ENCODE peak calls at places on chromosomes 3 and 15, in seven cellular contexts. One of them, this sample, is unnamed.

GRCh38 chr15:87981969-87982368 is 274.6 kb downstream of the NTRK3 start:
- DNase-seq in Panc1: no peak
- DNase-seq in MCF 10A: no peak
- DNase-seq in AG04449: no peak
- DNase-seq in choroid plexus epithelial cell: no peak
- DNase-seq in HFF-Myc: no peak
- DNase-seq in cardiac fibroblast: no peak
- DNase-seq in this sample: no peak

GRCh38 chr3:46982581-46982980 is 3.1 kb downstream of the NBEAL2 start:
- DNase-seq in Panc1: no peak
- DNase-seq in MCF 10A: no peak
- DNase-seq in AG04449: no peak
- DNase-seq in choroid plexus epithelial cell: no peak
- DNase-seq in HFF-Myc: no peak
- DNase-seq in cardiac fibroblast: no peak
- DNase-seq in this sample: no peak

GRCh38 chr15:44289352-44289790 is 852 bp downstream of the GOLM2 start:
- DNase-seq in Panc1: no peak
- DNase-seq in MCF 10A: no peak
- DNase-seq in AG04449: no peak
- DNase-seq in choroid plexus epithelial cell: peak; percentile 13
- DNase-seq in HFF-Myc: no peak
- DNase-seq in cardiac fibroblast: no peak
- DNase-seq in this sample: no peak

GRCh38 chr3:65604863-65605526 is 433.7 kb downstream of the MAGI1 start:
- DNase-seq in Panc1: no peak
- DNase-seq in MCF 10A: peak; percentile 29
- DNase-seq in AG04449: no peak
- DNase-seq in choroid plexus epithelial cell: peak; percentile 81
- DNase-seq in HFF-Myc: peak; percentile 54
- DNase-seq in cardiac fibroblast: peak; percentile 64
- DNase-seq in this sample: no peak

GRCh38 chr3:42906085-42906904 is at the start of gene ZNF662:
- DNase-seq in Panc1: no peak
- DNase-seq in MCF 10A: no peak
- DNase-seq in AG04449: no peak
- DNase-seq in choroid plexus epithelial cell: peak; percentile 42
- DNase-seq in HFF-Myc: no peak
- DNase-seq in cardiac fibroblast: peak; percentile 35
- DNase-seq in this sample: no peak

GRCh38 chr15:45919806-45920205 is 285.0 kb downstream of the SQOR start:
- DNase-seq in Panc1: peak; percentile 71
- DNase-seq in MCF 10A: peak; percentile 83
- DNase-seq in AG04449: no peak
- DNase-seq in choroid plexus epithelial cell: peak; percentile 7
- DNase-seq in HFF-Myc: peak; percentile 56
- DNase-seq in cardiac fibroblast: peak; percentile 73
- DNase-seq in this sample: no peak

GRCh38 chr3:40546811-40547210 is 22.1 kb downstream of the ZNF621 start:
- DNase-seq in Panc1: no peak
- DNase-seq in MCF 10A: peak; percentile 66
- DNase-seq in AG04449: no peak
- DNase-seq in choroid plexus epithelial cell: peak; percentile 69
- DNase-seq in HFF-Myc: peak; percentile 47
- DNase-seq in cardiac fibroblast: peak; percentile 69
- DNase-seq in this sample: no peak

GRCh38 chr3:4825572-4826236 is 153.5 kb upstream of the BHLHE40 start:
- DNase-seq in Panc1: no peak
- DNase-seq in MCF 10A: no peak
- DNase-seq in AG04449: no peak
- DNase-seq in choroid plexus epithelial cell: no peak
- DNase-seq in HFF-Myc: no peak
- DNase-seq in cardiac fibroblast: no peak
- DNase-seq in this sample: no peak

GRCh38 chr3:13505147-13506130 is 25.3 kb downstream of the HDAC11 start:
- DNase-seq in Panc1: no peak
- DNase-seq in MCF 10A: no peak
- DNase-seq in AG04449: no peak
- DNase-seq in choroid plexus epithelial cell: no peak
- DNase-seq in HFF-Myc: no peak
- DNase-seq in cardiac fibroblast: no peak
- DNase-seq in this sample: no peak

GRCh38 chr3:126421573-126422119 is 26.9 kb downstream of the CFAP100 start:
- DNase-seq in Panc1: no peak
- DNase-seq in MCF 10A: no peak
- DNase-seq in AG04449: no peak
- DNase-seq in choroid plexus epithelial cell: no peak
- DNase-seq in HFF-Myc: no peak
- DNase-seq in cardiac fibroblast: no peak
- DNase-seq in this sample: no peak

GRCh38 chr3:17915341-17915740 is 172.9 kb upstream of the TBC1D5 start:
- DNase-seq in Panc1: no peak
- DNase-seq in MCF 10A: peak; percentile 63
- DNase-seq in AG04449: no peak
- DNase-seq in choroid plexus epithelial cell: no peak
- DNase-seq in HFF-Myc: no peak
- DNase-seq in cardiac fibroblast: no peak
- DNase-seq in this sample: no peak

GRCh38 chr15:54227569-54227968 is 249.3 kb downstream of the UNC13C start:
- DNase-seq in Panc1: no peak
- DNase-seq in MCF 10A: no peak
- DNase-seq in AG04449: no peak
- DNase-seq in choroid plexus epithelial cell: no peak
- DNase-seq in HFF-Myc: no peak
- DNase-seq in cardiac fibroblast: no peak
- DNase-seq in this sample: no peak

GRCh38 chr3:27721717-27722564 is at the start of gene EOMES:
- DNase-seq in Panc1: no peak
- DNase-seq in MCF 10A: peak; percentile 70
- DNase-seq in AG04449: no peak
- DNase-seq in choroid plexus epithelial cell: peak; percentile 55
- DNase-seq in HFF-Myc: no peak
- DNase-seq in cardiac fibroblast: peak; percentile 48
- DNase-seq in this sample: no peak

GRCh38 chr3:71513081-71513480 is 70.4 kb downstream of the FOXP1 start:
- DNase-seq in Panc1: no peak
- DNase-seq in MCF 10A: no peak
- DNase-seq in AG04449: no peak
- DNase-seq in choroid plexus epithelial cell: no peak
- DNase-seq in HFF-Myc: no peak
- DNase-seq in cardiac fibroblast: no peak
- DNase-seq in this sample: no peak

GRCh38 chr3:71512544-71512943 is 71.0 kb downstream of the FOXP1 start:
- DNase-seq in Panc1: no peak
- DNase-seq in MCF 10A: no peak
- DNase-seq in AG04449: no peak
- DNase-seq in choroid plexus epithelial cell: no peak
- DNase-seq in HFF-Myc: no peak
- DNase-seq in cardiac fibroblast: no peak
- DNase-seq in this sample: no peak

GRCh38 chr3:71511037-71511436 is 72.5 kb downstream of the FOXP1 start:
- DNase-seq in Panc1: no peak
- DNase-seq in MCF 10A: no peak
- DNase-seq in AG04449: peak; percentile 99
- DNase-seq in choroid plexus epithelial cell: peak; percentile 98
- DNase-seq in HFF-Myc: no peak
- DNase-seq in cardiac fibroblast: peak; percentile 70
- DNase-seq in this sample: no peak

GRCh38 chr3:71511446-71511845 is 72.1 kb downstream of the FOXP1 start:
- DNase-seq in Panc1: no peak
- DNase-seq in MCF 10A: no peak
- DNase-seq in AG04449: no peak
- DNase-seq in choroid plexus epithelial cell: no peak
- DNase-seq in HFF-Myc: no peak
- DNase-seq in cardiac fibroblast: no peak
- DNase-seq in this sample: no peak

DNA sequence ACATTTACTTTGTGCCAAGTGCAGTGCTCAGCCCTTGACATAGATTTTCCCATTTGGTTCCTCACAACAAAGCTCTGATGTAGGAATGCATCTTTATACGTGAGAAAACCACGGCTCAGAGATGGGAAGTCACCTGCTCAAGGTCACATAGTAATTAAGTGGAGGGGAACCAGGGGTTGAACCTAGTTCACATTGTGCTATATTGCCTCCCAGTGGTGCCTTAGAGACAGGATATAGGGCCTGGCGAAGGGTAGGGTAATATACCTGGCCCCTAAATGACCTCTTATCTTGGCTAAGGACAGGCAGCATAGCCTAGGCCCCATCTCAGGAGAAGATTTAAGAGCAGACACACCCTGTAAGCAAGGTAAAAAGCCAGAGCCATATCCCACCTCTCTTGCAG is 71.5 kb downstream of the FOXP1 start:
- DNase-seq in Panc1: no peak
- DNase-seq in MCF 10A: no peak
- DNase-seq in AG04449: no peak
- DNase-seq in choroid plexus epithelial cell: no peak
- DNase-seq in HFF-Myc: no peak
- DNase-seq in cardiac fibroblast: no peak
- DNase-seq in this sample: no peak
- TF ChIP-seq CTCF in Panc1: no peak
- TF ChIP-seq CTCF in MCF 10A: no peak
- TF ChIP-seq CTCF in AG04449: no peak
- TF ChIP-seq CTCF in choroid plexus epithelial cell: peak; percentile 16
- TF ChIP-seq CTCF in HFF-Myc: no peak
- TF ChIP-seq CTCF in cardiac fibroblast: no peak
- TF ChIP-seq CTCF in this sample: no peak

DNA sequence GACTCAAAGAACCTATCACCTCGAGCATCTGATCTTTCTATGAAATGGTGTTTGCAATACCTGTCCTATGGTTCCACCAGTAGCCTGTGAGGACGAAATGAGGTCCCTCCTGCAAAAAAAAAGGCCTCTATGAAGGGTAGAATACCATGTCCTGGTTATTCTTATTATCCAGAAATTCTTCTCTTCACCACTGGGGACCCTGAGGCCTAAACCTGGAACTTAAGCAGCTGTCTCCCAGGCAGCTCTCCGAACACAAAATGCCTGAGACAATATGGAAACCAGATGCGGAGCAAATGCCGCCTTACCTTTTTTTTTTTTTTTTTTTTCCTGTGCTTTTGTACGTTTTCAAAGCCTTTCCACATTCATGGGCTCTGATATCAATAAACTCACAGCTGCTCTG is 62.1 kb upstream of the WNT5A start:
- DNase-seq in Panc1: no peak
- DNase-seq in MCF 10A: no peak
- DNase-seq in AG04449: peak; percentile 3
- DNase-seq in choroid plexus epithelial cell: peak; percentile 73
- DNase-seq in HFF-Myc: peak; percentile 77
- DNase-seq in cardiac fibroblast: peak; percentile 20
- DNase-seq in this sample: peak; percentile 34
- TF ChIP-seq CTCF in Panc1: no peak
- TF ChIP-seq CTCF in MCF 10A: no peak
- TF ChIP-seq CTCF in AG04449: no peak
- TF ChIP-seq CTCF in choroid plexus epithelial cell: peak; percentile 60
- TF ChIP-seq CTCF in HFF-Myc: peak; percentile 50
- TF ChIP-seq CTCF in cardiac fibroblast: peak; percentile 20
- TF ChIP-seq CTCF in this sample: peak; percentile 48

GRCh38 chr3:9869955-9870354 is 10.1 kb downstream of the CIDEC start:
- DNase-seq in Panc1: no peak
- DNase-seq in MCF 10A: no peak
- DNase-seq in AG04449: no peak
- DNase-seq in choroid plexus epithelial cell: no peak
- DNase-seq in HFF-Myc: no peak
- DNase-seq in cardiac fibroblast: no peak
- DNase-seq in this sample: no peak

GRCh38 chr3:9866639-9867038 is 13.4 kb downstream of the CIDEC start:
- DNase-seq in Panc1: no peak
- DNase-seq in MCF 10A: peak; percentile 32
- DNase-seq in AG04449: no peak
- DNase-seq in choroid plexus epithelial cell: peak; percentile 43
- DNase-seq in HFF-Myc: no peak
- DNase-seq in cardiac fibroblast: peak; percentile 68
- DNase-seq in this sample: no peak

GRCh38 chr3:9870978-9871377 is 9.1 kb downstream of the CIDEC start:
- DNase-seq in Panc1: no peak
- DNase-seq in MCF 10A: peak; percentile 47
- DNase-seq in AG04449: peak; percentile 29
- DNase-seq in choroid plexus epithelial cell: peak; percentile 73
- DNase-seq in HFF-Myc: peak; percentile 51
- DNase-seq in cardiac fibroblast: peak; percentile 67
- DNase-seq in this sample: peak; percentile 44

GRCh38 chr3:9862391-9863235 is 17.4 kb downstream of the CIDEC start:
- DNase-seq in Panc1: no peak
- DNase-seq in MCF 10A: no peak
- DNase-seq in AG04449: no peak
- DNase-seq in choroid plexus epithelial cell: peak; percentile 65
- DNase-seq in HFF-Myc: no peak
- DNase-seq in cardiac fibroblast: peak; percentile 64
- DNase-seq in this sample: no peak

GRCh38 chr3:9867106-9867505 is 12.9 kb downstream of the CIDEC start:
- DNase-seq in Panc1: no peak
- DNase-seq in MCF 10A: no peak
- DNase-seq in AG04449: no peak
- DNase-seq in choroid plexus epithelial cell: no peak
- DNase-seq in HFF-Myc: no peak
- DNase-seq in cardiac fibroblast: no peak
- DNase-seq in this sample: no peak
- TF ChIP-seq CTCF in Panc1: no peak
- TF ChIP-seq CTCF in MCF 10A: no peak
- TF ChIP-seq CTCF in AG04449: no peak
- TF ChIP-seq CTCF in choroid plexus epithelial cell: no peak
- TF ChIP-seq CTCF in HFF-Myc: no peak
- TF ChIP-seq CTCF in cardiac fibroblast: no peak
- TF ChIP-seq CTCF in this sample: no peak

GRCh38 chr3:8482263-8482662 is 19.4 kb upstream of the LMCD1 start:
- DNase-seq in Panc1: no peak
- DNase-seq in MCF 10A: no peak
- DNase-seq in AG04449: no peak
- DNase-seq in choroid plexus epithelial cell: no peak
- DNase-seq in HFF-Myc: no peak
- DNase-seq in cardiac fibroblast: peak; percentile 33
- DNase-seq in this sample: no peak

GRCh38 chr3:8480699-8481098 is 20.9 kb upstream of the LMCD1 start:
- DNase-seq in Panc1: no peak
- DNase-seq in MCF 10A: no peak
- DNase-seq in AG04449: no peak
- DNase-seq in choroid plexus epithelial cell: no peak
- DNase-seq in HFF-Myc: no peak
- DNase-seq in cardiac fibroblast: no peak
- DNase-seq in this sample: no peak

GRCh38 chr3:8482960-8483665 is 18.5 kb upstream of the LMCD1 start:
- DNase-seq in Panc1: no peak
- DNase-seq in MCF 10A: peak; percentile 80
- DNase-seq in AG04449: peak; percentile 96
- DNase-seq in choroid plexus epithelial cell: peak; percentile 94
- DNase-seq in HFF-Myc: peak; percentile 73
- DNase-seq in cardiac fibroblast: peak; percentile 96
- DNase-seq in this sample: peak; percentile 80

GRCh38 chr3:8484409-8485140 is 17.0 kb upstream of the LMCD1 start:
- DNase-seq in Panc1: no peak
- DNase-seq in MCF 10A: no peak
- DNase-seq in AG04449: no peak
- DNase-seq in choroid plexus epithelial cell: no peak
- DNase-seq in HFF-Myc: no peak
- DNase-seq in cardiac fibroblast: no peak
- DNase-seq in this sample: no peak

DNA sequence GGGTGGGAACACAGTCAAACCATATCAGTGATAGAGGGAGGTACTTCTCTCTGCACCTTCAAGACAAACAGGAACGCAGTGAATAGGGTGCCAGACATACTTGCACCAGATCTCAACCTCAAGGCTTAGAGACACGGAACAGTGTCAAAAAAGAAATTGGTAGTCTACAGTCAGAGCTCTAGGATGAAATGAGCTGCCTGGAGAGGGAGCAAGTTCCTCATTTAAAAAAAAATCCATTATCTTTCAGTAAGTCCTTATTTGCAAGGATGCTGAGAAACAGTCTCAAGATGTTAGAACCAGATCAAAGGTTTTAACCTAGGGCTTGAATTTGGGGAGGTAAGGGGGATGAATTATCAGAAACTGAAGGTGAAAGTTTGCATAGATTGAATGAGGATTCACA is 20.2 kb upstream of the LMCD1 start:
- DNase-seq in Panc1: no peak
- DNase-seq in MCF 10A: no peak
- DNase-seq in AG04449: no peak
- DNase-seq in choroid plexus epithelial cell: peak; percentile 51
- DNase-seq in HFF-Myc: no peak
- DNase-seq in cardiac fibroblast: peak; percentile 46
- DNase-seq in this sample: no peak
- TF ChIP-seq CTCF in Panc1: no peak
- TF ChIP-seq CTCF in MCF 10A: no peak
- TF ChIP-seq CTCF in AG04449: no peak
- TF ChIP-seq CTCF in choroid plexus epithelial cell: peak; percentile 32
- TF ChIP-seq CTCF in HFF-Myc: no peak
- TF ChIP-seq CTCF in cardiac fibroblast: no peak
- TF ChIP-seq CTCF in this sample: no peak